ENCODE peak calls at places on chromosome 10, in six cellular contexts. B, D, J, Y, R and X are unnamed samples.
A peak's percentile ranks its signal among the peaks of the same experiment; 100 is the strongest.

GRCh38 chr10:126458453-126458852 is 70.2 kb upstream of the ADAM12 start:
- DNase-seq in B (no peak), D (no peak), J (no peak), Y (no peak), R (no peak), X (no peak)

GRCh38 chr10:23157691-23158369 is 34.3 kb upstream of the PTF1A start:
- DNase-seq in B (no peak), D (no peak), J (peak; percentile 1), Y (peak; percentile 87), R (peak; percentile 41), X (no peak)

GRCh38 chr10:74968621-74969019 is 142.2 kb downstream of the KAT6B start:
- DNase-seq in B (no peak), D (no peak), J (no peak), Y (no peak), R (no peak), X (no peak)

GRCh38 chr10:86188326-86188725 is 178.3 kb downstream of the GRID1 start:
- DNase-seq in B (no peak), D (peak; percentile 22), J (no peak), Y (no peak), R (no peak), X (peak; percentile 7)

GRCh38 chr10:133009218-133009954 is 67.0 kb upstream of the CFAP46 start:
- DNase-seq in B (no peak), D (peak; percentile 86), J (no peak), Y (no peak), R (no peak), X (peak; percentile 76)

GRCh38 chr10:100655760-100656421 is 89.5 kb upstream of the PAX2 start:
- DNase-seq in B (no peak), D (no peak), J (no peak), Y (no peak), R (no peak), X (no peak)

GRCh38 chr10:55631071-55631654 is 729.9 kb downstream of the ZWINT start:
- DNase-seq in B (no peak), D (peak; percentile 60), J (peak; percentile 15), Y (peak; percentile 91), R (no peak), X (peak; percentile 73)

GRCh38 chr10:84097787-84098353 is 41.4 kb upstream of the GHITM start:
- DNase-seq in B (no peak), D (no peak), J (no peak), Y (peak; percentile 51), R (no peak), X (no peak)

GRCh38 chr10:69901623-69902505 is 100.2 kb downstream of the COL13A1 start:
- DNase-seq in B (peak; percentile 44), D (no peak), J (peak; percentile 20), Y (peak; percentile 79), R (peak; percentile 28), X (peak; percentile 48)

GRCh38 chr10:30058570-30059132 is 735 bp downstream of the JCAD start:
- DNase-seq in B (no peak), D (no peak), J (no peak), Y (peak; percentile 38), R (no peak), X (no peak)

GRCh38 chr10:26841733-26842317 is 18.9 kb downstream of the ABI1 start:
- DNase-seq in B (no peak), D (no peak), J (no peak), Y (no peak), R (no peak), X (no peak)

GRCh38 chr10:133131754-133132710 is 28.0 kb upstream of the KNDC1 start:
- DNase-seq in B (no peak), D (peak; percentile 51), J (no peak), Y (no peak), R (no peak), X (peak; percentile 20)

GRCh38 chr10:30154126-30154525 is 94.7 kb upstream of the JCAD start:
- DNase-seq in B (no peak), D (no peak), J (no peak), Y (no peak), R (no peak), X (no peak)

GRCh38 chr10:97771913-97772823 is at the start of gene SFRP5:
- DNase-seq in B (no peak), D (no peak), J (no peak), Y (peak; percentile 68), R (no peak), X (no peak)

GRCh38 chr10:70272925-70273316 is 10.9 kb downstream of the NPFFR1 start:
- DNase-seq in B (no peak), D (peak; percentile 15), J (no peak), Y (no peak), R (no peak), X (no peak)

GRCh38 chr10:86312701-86313270 is 53.8 kb downstream of the GRID1 start:
- DNase-seq in B (no peak), D (no peak), J (no peak), Y (peak; percentile 27), R (no peak), X (no peak)

GRCh38 chr10:128130051-128130450 is 3.8 kb upstream of the MKI67 start:
- DNase-seq in B (no peak), D (no peak), J (no peak), Y (no peak), R (peak; percentile 23), X (no peak)

GRCh38 chr10:76082232-76082631 is 650.8 kb downstream of the LRMDA start:
- DNase-seq in B (no peak), D (no peak), J (no peak), Y (no peak), R (no peak), X (no peak)

GRCh38 chr10:86648706-86649426 is 5.5 kb upstream of the OPN4 start:
- DNase-seq in B (peak; percentile 28), D (peak; percentile 78), J (no peak), Y (no peak), R (no peak), X (peak; percentile 39)

GRCh38 chr10:128875030-128875744 is 591.9 kb upstream of the MGMT start:
- DNase-seq in B (no peak), D (peak; percentile 3), J (no peak), Y (no peak), R (no peak), X (no peak)

DNA sequence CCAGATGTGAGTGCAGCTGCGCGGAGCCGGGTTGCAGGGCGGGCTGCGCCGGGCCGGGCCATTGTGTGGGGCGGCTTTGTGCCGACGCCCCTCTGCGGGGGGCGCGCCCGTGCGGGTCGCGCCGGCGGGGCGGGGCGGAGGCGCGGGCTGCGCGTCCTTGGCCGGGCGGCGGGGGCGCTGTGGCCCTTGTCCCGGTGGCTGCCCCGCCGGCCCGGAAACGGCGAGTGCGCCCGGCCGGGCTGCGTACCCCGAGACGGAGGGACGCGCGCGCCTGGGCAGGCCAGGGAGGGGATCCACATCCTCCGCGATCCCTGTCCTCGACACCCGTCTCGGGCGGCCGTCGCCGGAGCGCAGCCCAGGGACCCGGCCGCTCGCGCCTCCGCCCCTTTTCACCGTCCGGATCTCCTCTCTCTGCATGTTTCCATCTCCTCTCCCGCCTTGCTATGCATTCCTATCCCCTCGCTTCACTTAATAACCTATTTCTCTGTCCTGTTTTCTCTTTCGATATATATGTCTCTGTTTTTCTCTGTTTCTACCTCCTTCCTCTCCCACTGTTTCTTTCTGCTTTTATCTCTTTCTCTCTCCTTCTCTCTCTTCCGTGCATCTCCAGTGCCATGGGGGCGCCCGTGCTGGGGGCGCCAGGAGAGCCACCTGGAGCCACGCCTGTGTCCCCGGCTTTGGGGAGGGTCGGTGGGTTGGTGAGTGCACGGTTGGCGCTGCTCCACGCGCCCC is 765 bp downstream of the PFKFB3 start:
- DNase-seq in B (peak; percentile 38), D (no peak), J (peak; percentile 1), Y (peak; percentile 81), R (no peak), X (peak; percentile 67)
- TF ChIP-seq POLR2AphosphoS5 in B (no peak), D (no peak), J (no peak), Y (no peak), R (no peak), X (no peak)

GRCh38 chr10:80669485-80669884 is 131.8 kb downstream of the SH2D4B start:
- DNase-seq in B (no peak), D (no peak), J (no peak), Y (no peak), R (no peak), X (no peak)

GRCh38 chr10:80671847-80672246 is 134.1 kb downstream of the SH2D4B start:
- DNase-seq in B (no peak), D (no peak), J (no peak), Y (no peak), R (no peak), X (no peak)

GRCh38 chr10:80670774-80671173 is 133.1 kb downstream of the SH2D4B start:
- DNase-seq in B (no peak), D (no peak), J (no peak), Y (no peak), R (no peak), X (no peak)

DNA sequence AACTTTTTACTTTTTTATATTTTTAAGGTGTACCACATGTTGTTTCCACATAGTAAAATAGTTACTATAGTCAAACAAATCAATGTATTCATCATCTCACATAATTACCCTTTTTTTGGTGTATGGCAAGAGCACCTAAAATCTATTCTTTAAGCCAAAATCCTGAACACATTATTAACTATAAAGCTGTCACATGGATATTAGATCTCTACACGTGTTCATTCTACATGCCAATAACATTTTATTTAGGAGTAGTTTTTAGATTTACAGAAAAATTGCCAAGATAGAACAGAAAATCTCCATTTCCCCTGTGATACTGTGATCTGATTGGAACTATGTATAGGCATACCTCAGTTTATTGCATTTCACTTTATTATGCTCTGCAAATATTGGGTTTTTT is 137.1 kb downstream of the SH2D4B start:
- DNase-seq in B (no peak), D (no peak), J (no peak), Y (no peak), R (no peak), X (no peak)
- TF ChIP-seq CTCF in B (no peak), D (no peak), J (no peak), Y (no peak), R (no peak), X (no peak)

GRCh38 chr10:7279303-7279702 is 131.5 kb downstream of the SFMBT2 start:
- DNase-seq in B (no peak), D (no peak), J (no peak), Y (no peak), R (no peak), X (no peak)
- TF ChIP-seq POLR2AphosphoS5 in B (no peak), D (no peak), J (no peak), Y (no peak), R (no peak), X (no peak)

DNA sequence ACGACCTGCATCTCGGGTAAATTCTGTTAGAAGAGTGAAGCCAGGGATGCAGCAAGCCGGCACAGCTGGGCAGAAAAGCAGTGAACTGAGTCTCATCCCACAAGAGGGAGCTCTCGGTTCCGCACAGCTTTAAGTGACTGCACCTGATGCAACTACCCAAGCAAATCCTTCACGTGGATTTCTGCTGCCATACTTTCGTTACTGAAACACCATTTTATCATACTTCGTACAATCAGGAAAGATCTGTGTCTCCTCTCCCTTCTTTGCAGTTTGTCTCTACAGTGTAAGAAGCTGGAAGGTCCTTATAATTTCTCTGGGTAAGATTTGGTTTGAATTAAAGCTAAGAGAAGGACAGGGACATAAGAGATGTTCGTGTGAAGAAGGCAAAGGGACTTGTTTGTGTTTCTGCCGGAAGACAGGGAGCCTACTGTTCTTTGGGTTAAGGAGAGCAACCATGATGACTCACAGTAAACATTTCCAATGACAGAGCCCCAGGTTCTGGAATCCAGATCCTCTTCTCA is 427.0 kb downstream of the GPAM start:
- DNase-seq in B (peak; percentile 10), D (no peak), J (peak; percentile 14), Y (peak; percentile 87), R (peak; percentile 79), X (no peak)
- TF ChIP-seq CTCF in B (peak; percentile 45), D (peak; percentile 19), J (no peak), Y (peak; percentile 93), R (peak; percentile 70), X (no peak)